ENCODE peak calls at places on chromosomes 1 and 21, in ten cellular contexts. F is neural progenitor cell, H is tibial artery, R is fibroblast of mammary gland, N is AG04450, U is heart left ventricle, X is esophagus muscularis mucosa, W is Calu3, B is foreskin fibroblast, E is HFFc6. Q is an unnamed sample.
A peak's percentile ranks its signal among the peaks of the same experiment; 100 is the strongest.

GRCh38 chr1:164613176-164613575 is 54.2 kb downstream of the PBX1 start:
- DNase-seq in H (no peak), X (no peak), E (no peak), R (peak; percentile 45), U (no peak), B (no peak), F (no peak), N (no peak), W (peak; percentile 58), Q (no peak)

GRCh38 chr1:211343607-211344334 is 17.1 kb downstream of the TRAF5 start:
- DNase-seq in N (no peak), R (no peak), W (no peak), F (no peak), U (no peak), B (no peak), H (no peak), X (no peak), E (no peak), Q (no peak)

GRCh38 chr1:87392241-87393192 is 63.8 kb downstream of the LMO4 start:
- DNase-seq in R (peak; percentile 71), H (no peak), F (no peak), U (peak; percentile 21), X (no peak), B (peak; percentile 51), W (peak; percentile 39), N (no peak), E (peak; percentile 69), Q (no peak)

GRCh38 chr1:64540265-64540791 is 70.4 kb downstream of the CACHD1 start:
- DNase-seq in N (no peak), H (no peak), W (no peak), U (no peak), E (peak; percentile 21), F (no peak), R (peak; percentile 77), B (peak; percentile 63), X (no peak), Q (no peak)

GRCh38 chr1:117815105-117815812 is 114.2 kb downstream of the GDAP2 start:
- DNase-seq in W (no peak), B (no peak), U (no peak), H (peak; percentile 53), N (no peak), R (peak; percentile 91), X (no peak), F (no peak), E (peak; percentile 43), Q (no peak)

GRCh38 chr1:244028701-244029100 is 22.4 kb upstream of the ZBTB18 start:
- DNase-seq in X (no peak), H (no peak), F (no peak), N (no peak), R (no peak), B (no peak), W (no peak), U (no peak), E (no peak), Q (no peak)

GRCh38 chr1:85297855-85298629 is 21.6 kb upstream of the BCL10 start:
- DNase-seq in N (peak; percentile 98), H (no peak), E (peak; percentile 96), F (no peak), X (no peak), B (peak; percentile 98), R (peak; percentile 99), W (peak; percentile 79), U (peak; percentile 38), Q (no peak)

GRCh38 chr1:18682375-18682774 is 51.7 kb downstream of the PAX7 start:
- DNase-seq in H (no peak), U (no peak), F (no peak), E (no peak), N (no peak), R (no peak), X (no peak), B (no peak), W (no peak), Q (no peak)

GRCh38 chr1:44684525-44684924 is 10.0 kb downstream of the ARMH1 start:
- DNase-seq in F (no peak), H (no peak), E (no peak), W (no peak), N (no peak), X (no peak), B (no peak), R (no peak), U (no peak), Q (no peak)

GRCh38 chr1:61741682-61742619 is at the start of gene PATJ:
- DNase-seq in B (no peak), X (no peak), F (peak; percentile 65), W (peak; percentile 90), N (no peak), U (peak; percentile 70), R (no peak), E (no peak), H (peak; percentile 77), Q (peak; percentile 60)

GRCh38 chr1:21335750-21336168 is 45.5 kb upstream of the ECE1 start:
- DNase-seq in X (no peak), F (no peak), U (no peak), E (no peak), B (no peak), R (no peak), N (no peak), H (no peak), W (peak; percentile 88), Q (no peak)

GRCh38 chr1:214136336-214136735 is 144.6 kb upstream of the SMYD2 start:
- DNase-seq in R (no peak), H (no peak), E (no peak), W (no peak), U (no peak), N (no peak), B (no peak), F (no peak), X (no peak), Q (no peak)

GRCh38 chr1:2257245-2257627 is 29.1 kb downstream of the SKI start:
- DNase-seq in U (peak; percentile 70), N (no peak), X (no peak), H (peak; percentile 66), R (no peak), E (no peak), W (no peak), F (peak; percentile 56), B (no peak), Q (no peak)

GRCh38 chr1:46262508-46262907 is 14.9 kb downstream of the RAD54L start:
- DNase-seq in H (no peak), X (no peak), R (no peak), W (no peak), U (no peak), B (no peak), F (peak; percentile 10), N (no peak), E (no peak), Q (no peak)

GRCh38 chr21:25999935-26000582 is 170.5 kb downstream of the APP start:
- DNase-seq in E (no peak), W (no peak), N (no peak), B (no peak), H (no peak), F (peak; percentile 55), U (no peak), X (no peak), R (no peak), Q (no peak)

GRCh38 chr1:147676306-147677085 is 6.2 kb upstream of the ACP6 start:
- DNase-seq in H (no peak), U (no peak), X (no peak), N (no peak), R (peak; percentile 71), F (no peak), W (peak; percentile 67), B (peak; percentile 60), E (peak; percentile 62), Q (no peak)

GRCh38 chr1:219963432-219963831 is 35.1 kb upstream of the SLC30A10 start:
- DNase-seq in W (no peak), N (no peak), U (no peak), B (no peak), H (no peak), R (no peak), F (no peak), E (no peak), X (no peak), Q (no peak)

GRCh38 chr1:201169203-201169602 is 14.9 kb upstream of the TMEM9 start:
- DNase-seq in F (no peak), W (no peak), B (no peak), E (no peak), H (no peak), N (no peak), R (no peak), X (no peak), U (no peak), Q (no peak)

DNA sequence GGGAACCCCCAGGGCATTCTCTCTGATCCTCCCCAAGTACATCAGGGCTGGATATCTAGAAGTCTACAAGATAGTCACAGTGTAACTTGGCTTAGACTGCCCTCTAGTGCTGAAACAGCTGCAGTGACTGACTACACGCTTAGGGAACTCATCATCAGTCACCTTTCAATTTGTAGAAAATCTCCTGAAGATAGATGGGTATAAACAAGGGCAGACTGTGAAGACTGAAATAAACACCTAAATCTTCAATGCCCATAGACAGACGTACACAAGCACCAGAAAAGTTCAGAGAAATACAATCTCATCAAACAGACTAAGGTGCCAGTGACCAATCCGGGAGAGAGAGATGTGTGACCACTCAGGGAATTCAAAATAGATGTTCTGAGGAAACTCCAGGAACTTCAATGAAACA is 46.6 kb downstream of the PACC1 start:
- DNase-seq in R (peak; percentile 86), U (peak; percentile 51), N (peak; percentile 47), X (no peak), W (peak; percentile 66), E (peak; percentile 79), F (peak; percentile 84), H (no peak), B (peak; percentile 50), Q (no peak)
- TF ChIP-seq CTCF in R (peak; percentile 99), U (peak; percentile 83), N (peak; percentile 95), X (peak; percentile 77), W (peak; percentile 86), E (peak; percentile 93), F (peak; percentile 93), H (peak; percentile 82), B (peak; percentile 90), Q (no peak)

DNA sequence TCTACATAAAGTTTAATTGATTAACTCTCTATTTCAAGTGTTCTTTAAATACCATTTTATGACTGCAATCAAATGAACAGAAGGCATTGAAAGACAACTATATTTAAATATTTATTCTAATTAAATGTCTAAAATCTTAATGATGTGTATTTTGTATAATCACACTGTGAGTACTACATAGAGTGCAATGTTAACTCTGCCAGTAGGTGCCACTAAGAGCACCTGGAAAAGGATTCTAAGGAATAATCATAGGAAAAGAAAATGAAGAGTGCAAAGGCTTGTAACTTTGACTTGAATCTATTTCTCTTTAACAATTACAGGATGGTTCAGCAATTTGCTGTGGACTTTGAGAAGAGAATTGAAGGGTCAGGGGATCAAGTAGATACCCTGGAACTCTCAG is 200.4 kb downstream of the DNM3 start:
- DNase-seq in B (peak; percentile 10), R (peak; percentile 49), F (no peak), W (no peak), E (peak; percentile 25), X (no peak), N (no peak), H (no peak), U (no peak), Q (no peak)
- TF ChIP-seq CTCF in B (peak; percentile 36), R (peak; percentile 53), F (peak; percentile 44), W (no peak), E (peak; percentile 71), X (peak; percentile 44), N (peak; percentile 56), H (peak; percentile 49), U (peak; percentile 34), Q (peak; percentile 20)

GRCh38 chr1:10888289-10888688 is 91.8 kb upstream of the CASZ1 start:
- DNase-seq in F (no peak), N (no peak), X (no peak), B (no peak), R (no peak), H (no peak), U (no peak), E (no peak), W (no peak), Q (no peak)
- TF ChIP-seq CTCF in F (no peak), N (no peak), X (no peak), B (no peak), R (no peak), H (no peak), U (no peak), E (no peak), W (no peak), Q (peak; percentile 11)

GRCh38 chr1:190373705-190374336 is 103.8 kb downstream of the BRINP3 start:
- DNase-seq in W (peak; percentile 8), F (peak; percentile 57), E (no peak), H (no peak), U (no peak), B (no peak), N (no peak), X (no peak), R (no peak), Q (no peak)
- TF ChIP-seq CTCF in W (peak; percentile 58), F (peak; percentile 78), E (no peak), H (no peak), U (no peak), B (no peak), N (peak; percentile 65), X (peak; percentile 30), R (no peak), Q (peak; percentile 33)